ENCODE peak calls at places on chromosomes 6 and 20, in four cellular contexts. C, F, E and Y are unnamed samples.

GRCh38 chr6:108365488-108365887 is 70.6 kb downstream of the AFG1L start:
- DNase-seq in C (no peak), F (no peak), E (no peak), Y (no peak)

GRCh38 chr6:16332175-16332542 is 93.8 kb downstream of the GMPR start:
- DNase-seq in E (no peak), F (peak), C (peak), Y (no peak)

GRCh38 chr6:34601706-34602105 is 45.6 kb upstream of the SPDEF start:
- DNase-seq in E (no peak), C (peak), F (no peak), Y (no peak)

GRCh38 chr20:44384423-44385027 is 29.0 kb downstream of the HNF4A start:
- DNase-seq in C (peak), E (no peak), F (peak), Y (no peak)

GRCh38 chr6:125816828-125817280 is 26.1 kb downstream of the NCOA7 start:
- DNase-seq in E (no peak), F (no peak), C (no peak), Y (no peak)

GRCh38 chr20:53599039-53599362 is 5.4 kb upstream of the ZNF217 start:
- DNase-seq in C (no peak), F (no peak), E (no peak), Y (no peak)

GRCh38 chr20:60000271-60001026 is 42.2 kb downstream of the CDH26 start:
- DNase-seq in F (no peak), E (no peak), C (no peak), Y (peak)

GRCh38 chr6:37459981-37460800 is 27.2 kb downstream of the CMTR1 start:
- DNase-seq in F (no peak), E (no peak), C (peak), Y (no peak)

GRCh38 chr6:167476844-167477595 is 152.1 kb downstream of the TTLL2 start:
- DNase-seq in C (no peak), E (no peak), F (no peak), Y (no peak)

GRCh38 chr6:100119261-100119660 is 125.2 kb upstream of the MCHR2 start:
- DNase-seq in C (no peak), F (no peak), E (no peak), Y (no peak)

GRCh38 chr6:116511424-116512131 is at the start of gene CALHM5:
- DNase-seq in E (peak), F (no peak), C (peak), Y (no peak)

GRCh38 chr6:135920689-135921088 is 69.2 kb downstream of the PDE7B start:
- DNase-seq in C (no peak), F (no peak), E (no peak), Y (no peak)

GRCh38 chr6:168017629-168018028 is 20.2 kb downstream of the KIF25 start:
- DNase-seq in F (no peak), C (no peak), E (no peak), Y (peak)

GRCh38 chr6:130968486-130968885 is 94.6 kb downstream of the EPB41L2 start:
- DNase-seq in C (peak), E (no peak), F (no peak), Y (no peak)

GRCh38 chr6:6851059-6851658 is 256.6 kb upstream of the RREB1 start:
- DNase-seq in F (no peak), C (no peak), E (peak), Y (no peak)

GRCh38 chr6:99282479-99283062 is 66.9 kb downstream of the FAXC start:
- DNase-seq in E (no peak), F (no peak), C (peak), Y (no peak)

GRCh38 chr6:107787589-107787960 is 36.5 kb downstream of the SCML4 start:
- DNase-seq in F (no peak), C (no peak), E (no peak), Y (peak)

GRCh38 chr6:82196159-82196558 is 51.4 kb downstream of the IBTK start:
- DNase-seq in C (no peak), E (no peak), F (no peak), Y (no peak)

GRCh38 chr6:148272597-148272996 is 70.0 kb upstream of the SASH1 start:
- DNase-seq in C (no peak), E (no peak), F (no peak), Y (no peak)

GRCh38 chr6:132607544-132608233 is 16.4 kb downstream of the TAAR2 start:
- DNase-seq in E (no peak), F (no peak), C (no peak), Y (no peak)

GRCh38 chr20:44019638-44020335 is 105.1 kb downstream of the TOX2 start:
- DNase-seq in C (peak), E (no peak), F (no peak), Y (no peak)

GRCh38 chr20:51631011-51631950 is 88.8 kb upstream of the NFATC2 start:
- DNase-seq in F (no peak), C (no peak), E (peak), Y (peak)

GRCh38 chr6:113860165-113860955 is 3.2 kb downstream of the MARCKS start:
- DNase-seq in E (no peak), C (peak), F (peak), Y (no peak)

GRCh38 chr6:119129968-119130484 is 51.6 kb upstream of the FAM184A start:
- DNase-seq in F (no peak), C (no peak), E (no peak), Y (no peak)

GRCh38 chr20:9025643-9026042 is 43.2 kb upstream of the PLCB4 start:
- DNase-seq in C (no peak), F (no peak), E (peak), Y (no peak)

GRCh38 chr6:167683028-167683862 is 143.5 kb upstream of the AFDN start:
- DNase-seq in F (no peak), E (no peak), C (no peak), Y (no peak)

GRCh38 chr20:33387177-33387576 is 14.1 kb downstream of the CDK5RAP1 start:
- DNase-seq in C (no peak), F (no peak), E (peak), Y (no peak)

GRCh38 chr6:2712102-2712501 is 38.6 kb downstream of the MYLK4 start:
- DNase-seq in C (no peak), F (no peak), E (no peak), Y (peak)

GRCh38 chr6:135236732-135237131 is 55.6 kb downstream of the MYB start:
- DNase-seq in C (no peak), E (no peak), F (no peak), Y (no peak)

GRCh38 chr6:130780137-130780536 is 47.1 kb upstream of the SMLR1 start:
- DNase-seq in E (no peak), F (no peak), C (no peak), Y (no peak)

GRCh38 chr6:142790257-142790656 is 154.7 kb downstream of the HIVEP2 start:
- DNase-seq in E (no peak), F (no peak), C (no peak), Y (no peak)

GRCh38 chr6:71510856-71511255 is 222.2 kb downstream of the OGFRL1 start:
- DNase-seq in C (no peak), E (no peak), F (no peak), Y (no peak)

DNA sequence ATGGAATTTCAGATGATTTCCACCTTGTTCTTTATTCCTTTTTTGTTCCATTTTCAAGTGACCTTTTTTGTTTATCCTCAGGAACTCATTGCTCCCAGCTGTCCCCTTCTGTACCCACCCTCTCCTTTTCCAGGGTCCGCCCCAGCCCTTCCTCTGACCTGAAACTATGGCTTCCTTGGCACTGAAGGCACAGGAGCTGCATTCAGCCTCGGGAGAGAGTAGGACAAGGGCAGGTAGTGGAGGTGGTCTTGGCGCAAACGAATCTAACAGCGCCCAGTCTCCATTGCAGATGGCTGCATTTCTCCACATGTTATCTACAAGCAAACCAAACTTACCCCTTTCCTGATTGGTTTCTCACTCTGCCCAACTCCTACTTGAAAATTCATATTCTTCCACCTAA is 8.8 kb upstream of the ULBP2 start:
- DNase-seq in F (no peak), C (no peak), E (no peak), Y (no peak)
- TF ChIP-seq CTCF in F (no peak), C (no peak), E (no peak), Y (no peak)

DNA sequence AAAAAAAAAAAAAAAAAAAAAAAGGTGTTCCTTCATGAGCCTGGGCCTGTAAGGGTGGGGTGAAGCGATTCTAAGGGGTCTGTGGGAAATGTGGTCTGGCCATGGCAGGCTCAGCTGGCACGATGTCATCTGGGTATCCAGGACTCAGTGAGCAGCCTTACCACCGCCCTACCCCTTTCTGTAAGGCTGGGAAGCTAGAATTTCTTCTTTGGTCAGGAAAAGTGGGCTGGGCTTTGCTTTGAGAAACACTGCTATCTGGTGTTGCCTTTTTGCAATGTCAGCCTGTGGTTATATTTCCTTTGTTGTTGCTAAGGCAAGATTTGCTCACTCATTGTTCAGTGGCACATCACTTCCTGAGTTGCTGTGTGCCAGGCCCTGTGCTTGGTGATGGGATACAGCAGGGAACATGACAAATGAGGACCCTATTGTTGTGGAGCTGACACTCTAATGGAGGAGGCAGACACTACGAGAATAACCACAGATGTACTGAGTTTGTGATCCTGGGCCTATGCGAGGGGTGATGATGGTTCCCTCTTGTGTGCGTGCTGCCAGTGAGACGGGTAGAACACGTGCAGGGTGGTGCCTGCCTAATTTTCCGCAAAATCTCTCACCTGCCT is 45.9 kb upstream of the ZNFX1 start:
- DNase-seq in E (peak), C (no peak), F (no peak), Y (no peak)
- TF ChIP-seq CTCF in E (peak), C (no peak), F (no peak), Y (peak)

GRCh38 chr6:12150812-12151432 is 138.8 kb downstream of the HIVEP1 start:
- DNase-seq in E (no peak), C (peak), F (no peak), Y (no peak)

GRCh38 chr6:12152023-12152960 is 137.9 kb upstream of the EDN1 start:
- DNase-seq in E (no peak), C (no peak), F (no peak), Y (no peak)

GRCh38 chr6:12148841-12149240 is 136.7 kb downstream of the HIVEP1 start:
- DNase-seq in F (no peak), C (no peak), E (no peak), Y (no peak)

GRCh38 chr6:12149944-12150510 is 137.9 kb downstream of the HIVEP1 start:
- DNase-seq in E (no peak), C (no peak), F (no peak), Y (no peak)

DNA sequence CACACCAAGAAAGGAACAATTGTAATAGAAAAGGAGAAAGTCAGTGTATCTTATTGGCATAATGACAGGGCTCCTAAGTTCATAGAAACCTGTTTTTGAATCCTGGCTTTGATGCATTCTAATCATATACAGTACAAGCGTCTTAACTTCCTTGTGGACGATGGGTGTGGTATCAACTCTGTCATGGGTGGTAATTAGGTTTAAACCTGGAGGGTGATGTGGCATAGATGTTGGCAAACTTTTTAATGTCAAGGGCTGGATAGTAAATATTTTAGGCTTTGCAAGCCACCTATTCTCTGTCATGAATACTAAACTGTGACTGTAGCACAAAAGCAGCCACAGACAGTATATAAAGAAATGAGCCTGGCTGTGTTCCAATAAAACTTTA is 138.7 kb upstream of the EDN1 start:
- DNase-seq in E (no peak), F (no peak), C (no peak), Y (no peak)
- TF ChIP-seq CTCF in E (no peak), F (no peak), C (no peak), Y (no peak)

DNA sequence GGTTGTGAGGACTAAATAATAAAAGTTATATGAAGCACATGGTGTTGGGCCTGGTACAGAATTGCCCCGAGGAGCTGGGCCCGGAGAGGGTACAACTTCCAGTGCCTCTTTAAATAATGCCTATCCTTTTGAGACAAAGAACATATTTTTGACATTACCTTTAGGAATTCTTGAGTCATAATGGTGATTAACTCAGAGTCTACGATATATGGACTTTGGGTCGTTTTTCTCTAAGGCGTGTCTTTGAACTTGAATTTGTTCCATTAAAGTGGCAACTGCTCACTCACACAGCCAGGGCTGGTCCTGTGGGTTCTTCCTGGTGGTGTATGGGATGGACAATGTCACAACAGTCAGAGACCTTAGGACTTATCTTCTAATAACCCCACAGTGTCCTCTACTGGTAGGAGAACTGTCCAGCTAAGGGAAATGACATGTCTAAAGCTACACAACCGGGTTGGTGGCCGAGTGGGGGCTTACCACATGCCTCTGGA is 106.5 kb downstream of the CDC5L start:
- DNase-seq in E (peak), F (no peak), C (no peak), Y (no peak)
- TF ChIP-seq CTCF in E (peak), F (no peak), C (peak), Y (no peak)

GRCh38 chr6:22145823-22146379 is 150.9 kb downstream of the PRL start:
- DNase-seq in F (no peak), E (peak), C (no peak), Y (no peak)
- TF ChIP-seq CTCF in F (no peak), E (peak), C (no peak), Y (peak)

GRCh38 chr20:50215917-50216316 is 25.3 kb downstream of the CEBPB start:
- DNase-seq in E (no peak), F (no peak), C (no peak), Y (no peak)

GRCh38 chr20:50213531-50214106 is 23.0 kb downstream of the CEBPB start:
- DNase-seq in F (no peak), E (no peak), C (no peak), Y (no peak)

GRCh38 chr20:50216543-50217206 is 26.0 kb downstream of the CEBPB start:
- DNase-seq in F (no peak), E (no peak), C (peak), Y (no peak)

GRCh38 chr20:50214226-50215024 is 23.8 kb downstream of the CEBPB start:
- DNase-seq in E (no peak), C (no peak), F (no peak), Y (no peak)

DNA sequence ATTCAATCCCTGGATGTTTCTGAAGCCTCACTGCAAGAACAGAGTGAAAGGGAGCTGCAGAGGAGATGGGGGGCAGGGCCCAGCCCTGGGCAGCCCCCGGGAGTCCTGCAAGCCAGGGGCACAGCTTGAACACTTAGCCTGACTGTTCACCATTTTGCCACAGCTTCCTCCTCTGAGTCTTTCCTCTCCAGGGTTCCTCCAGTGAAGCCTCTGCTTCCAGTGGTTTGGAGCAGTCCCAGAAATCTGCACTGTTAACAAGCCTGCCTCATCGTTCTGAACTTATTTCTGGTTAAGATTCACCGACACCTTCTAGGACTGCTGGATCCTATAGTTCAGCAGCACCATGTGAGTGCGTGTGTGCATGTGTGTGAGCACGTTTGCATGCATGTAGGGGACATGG is 24.5 kb downstream of the CEBPB start:
- DNase-seq in F (no peak), E (no peak), C (no peak), Y (no peak)
- TF ChIP-seq CTCF in F (no peak), E (no peak), C (no peak), Y (no peak)

DNA sequence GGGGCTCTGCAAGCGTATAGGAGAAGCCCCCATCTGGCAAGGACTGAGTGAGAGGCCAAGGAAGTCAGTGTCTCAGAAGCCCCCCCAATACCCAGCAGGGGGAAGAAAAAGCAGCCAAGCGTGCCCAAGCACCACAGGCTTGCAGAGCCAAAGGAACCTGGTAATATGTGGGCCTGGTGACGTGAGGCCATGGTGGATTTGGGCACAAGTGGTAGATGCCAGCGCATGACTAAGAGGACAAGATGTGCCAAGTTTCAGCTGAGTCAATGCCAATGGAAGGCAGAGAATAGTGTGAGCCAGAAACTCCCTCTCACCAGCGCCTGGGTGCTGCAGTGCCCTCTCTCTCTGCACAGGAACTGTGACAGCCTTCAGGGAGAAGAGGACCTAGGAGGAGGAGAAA is 110.0 kb downstream of the QRSL1 start:
- DNase-seq in E (no peak), F (no peak), C (no peak), Y (no peak)
- TF ChIP-seq CTCF in E (no peak), F (no peak), C (no peak), Y (no peak)

DNA sequence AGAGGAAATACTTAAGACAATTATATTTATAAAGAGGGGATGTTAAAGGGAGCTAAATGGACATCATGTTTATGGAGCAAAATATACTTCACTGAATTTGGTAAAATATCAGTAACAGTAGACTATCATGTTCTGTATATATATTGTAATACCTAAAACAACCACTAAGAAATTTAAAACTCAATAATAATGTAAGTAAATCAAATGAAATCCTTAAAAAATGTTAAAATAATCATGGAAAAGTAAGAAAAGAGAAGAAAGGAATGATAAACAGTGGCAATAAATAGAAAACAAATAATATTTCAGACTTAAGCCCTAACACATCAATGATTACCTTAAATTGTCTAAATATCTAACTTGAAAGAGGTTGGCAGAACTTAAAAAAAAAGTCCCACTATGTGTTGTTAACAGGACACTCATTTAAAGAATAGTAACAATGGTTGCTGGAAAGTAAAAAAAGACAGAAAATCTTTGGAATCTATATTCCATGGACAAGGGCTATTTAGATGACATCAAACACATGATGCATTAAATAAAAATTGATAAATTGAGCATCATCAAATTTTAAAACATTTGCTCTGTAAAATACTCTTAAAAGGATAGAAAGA is 842.2 kb upstream of the MAP3K7 start:
- DNase-seq in F (no peak), C (no peak), E (no peak), Y (no peak)
- TF ChIP-seq CTCF in F (peak), C (peak), E (no peak), Y (peak)